ENCODE peak calls at places on chromosomes 16 and 17, in nine cellular contexts. E is B cell; M is GM10248; A is lower leg skin; T is GM12891; W is stimulated activated CD4-positive, alpha-beta T cell treated with anti-CD3 and anti-CD28 coated beads, Interleukin-15, amount 100 ng/mL, for 1 hour; L is NCI-H1048; U is activated CD4-positive, alpha-beta T cell treated with anti-CD3 and anti-CD28 coated beads, Interleukin-2, amount 50 U/mL, for 1 hour; G is activated effector memory CD4-positive, alpha-beta T cell treated with anti-CD3 and anti-CD28 coated beads, Interleukin-2, amount 50 U/mL, for 16 hours. J is an unnamed sample.

GRCh38 chr16:72122308-72122707 is 28.7 kb downstream of the DHX38 start:
- DNase-seq in E (no peak), M (no peak), A (no peak), T (no peak), W (no peak), L (no peak), U (no peak), G (no peak), J (no peak)

GRCh38 chr17:40443196-40443987 is at the start of gene IGFBP4:
- DNase-seq in E (peak; percentile 84), M (peak; percentile 81), A (peak; percentile 53), T (peak; percentile 67), W (peak; percentile 59), L (no peak), U (peak; percentile 66), G (peak; percentile 87), J (peak; percentile 49)

GRCh38 chr17:74757931-74758845 is 9.8 kb downstream of the NHERF1 start:
- DNase-seq in E (no peak), M (no peak), A (no peak), T (no peak), W (no peak), L (no peak), U (no peak), G (no peak), J (no peak)

GRCh38 chr16:89589241-89589926 is 13.8 kb downstream of the CPNE7 start:
- DNase-seq in E (no peak), M (no peak), A (no peak), T (no peak), W (no peak), L (no peak), U (no peak), G (no peak), J (no peak)

GRCh38 chr16:74107795-74108610 is 188.6 kb upstream of the PSMD7 start:
- DNase-seq in E (peak; percentile 22), M (peak; percentile 25), A (peak; percentile 19), T (peak; percentile 11), W (no peak), L (no peak), U (peak; percentile 8), G (no peak), J (no peak)

GRCh38 chr17:78588258-78589030 is 11.2 kb upstream of the DNAH17 start:
- DNase-seq in E (no peak), M (no peak), A (no peak), T (no peak), W (no peak), L (no peak), U (no peak), G (no peak), J (no peak)

GRCh38 chr16:3175157-3176153 is 12.5 kb upstream of the OR1F1 start:
- DNase-seq in E (no peak), M (no peak), A (no peak), T (no peak), W (no peak), L (no peak), U (no peak), G (no peak), J (no peak)

GRCh38 chr17:29586676-29587469 is 2.6 kb downstream of the GIT1 start:
- DNase-seq in E (no peak), M (no peak), A (no peak), T (no peak), W (no peak), L (no peak), U (no peak), G (no peak), J (no peak)

GRCh38 chr17:59178266-59178665 is 22.7 kb downstream of the PRR11 start:
- DNase-seq in E (no peak), M (no peak), A (no peak), T (no peak), W (no peak), L (no peak), U (no peak), G (no peak), J (no peak)

GRCh38 chr17:4771519-4772234 is at the start of gene TM4SF5:
- DNase-seq in E (no peak), M (no peak), A (no peak), T (no peak), W (no peak), L (no peak), U (no peak), G (no peak), J (no peak)

J was measured in CD8-positive, alpha-beta memory T cell.